ENCODE peak calls at places on chromosome 6, in ten cellular contexts. Z is GM23338; J is left cardiac atrium; T is CD4-positive, CD25-positive, alpha-beta regulatory T cell; C is cardiac fibroblast; B is midbrain; A is amygdala; O is psoas muscle; E is AG09309; V is AG08395. N is an unnamed sample.

GRCh38 chr6:13573669-13574110 is 711 bp upstream of the SIRT5 start:
- DNase-seq in Z (peak), J (peak), T (no peak), C (peak), B (peak), A (peak), O (peak), E (no peak), V (peak), N (peak)

GRCh38 chr6:32519117-32519909 is 10.8 kb downstream of the HLA-DRB5 start:
- DNase-seq in Z (no peak), J (no peak), T (no peak), C (no peak), B (no peak), A (no peak), O (no peak), E (no peak), V (no peak), N (no peak)

GRCh38 chr6:93416575-93417420 is 2.6 kb downstream of the EPHA7 start:
- DNase-seq in Z (peak), J (peak), T (no peak), C (peak), B (peak), A (peak), O (peak), E (no peak), V (no peak), N (peak)

GRCh38 chr6:83192456-83192855 is 609 bp downstream of the PGM3 start:
- DNase-seq in Z (no peak), J (no peak), T (no peak), C (no peak), B (no peak), A (no peak), O (no peak), E (no peak), V (peak), N (no peak)

GRCh38 chr6:43019152-43019551 is 2.3 kb upstream of the RRP36 start:
- DNase-seq in Z (no peak), J (no peak), T (no peak), C (no peak), B (no peak), A (no peak), O (no peak), E (no peak), V (no peak), N (no peak)

GRCh38 chr6:118252474-118252873 is 295.6 kb upstream of the PLN start:
- DNase-seq in Z (no peak), J (no peak), T (peak), C (no peak), B (no peak), A (no peak), O (no peak), E (no peak), V (no peak), N (no peak)

GRCh38 chr6:84872996-84873395 is 108.6 kb upstream of the TBX18 start:
- DNase-seq in Z (no peak), J (no peak), T (no peak), C (peak), B (no peak), A (no peak), O (no peak), E (no peak), V (no peak), N (no peak)

GRCh38 chr6:139765825-139766285 is 391.4 kb upstream of the CITED2 start:
- DNase-seq in Z (no peak), J (no peak), T (no peak), C (peak), B (no peak), A (no peak), O (no peak), E (no peak), V (no peak), N (no peak)

GRCh38 chr6:48101277-48101676 is 9.7 kb downstream of the PTCHD4 start:
- DNase-seq in Z (no peak), J (no peak), T (no peak), C (no peak), B (no peak), A (no peak), O (no peak), E (no peak), V (no peak), N (no peak)

GRCh38 chr6:107689190-107689589 is 134.9 kb downstream of the SCML4 start:
- DNase-seq in Z (no peak), J (no peak), T (no peak), C (no peak), B (no peak), A (no peak), O (no peak), E (no peak), V (no peak), N (no peak)

GRCh38 chr6:151430886-151431285 is 21.0 kb downstream of the RMND1 start:
- DNase-seq in Z (peak), J (no peak), T (no peak), C (no peak), B (no peak), A (no peak), O (no peak), E (no peak), V (no peak), N (no peak)

GRCh38 chr6:6659600-6660327 is 71.2 kb downstream of the LY86 start:
- DNase-seq in Z (no peak), J (no peak), T (no peak), C (no peak), B (peak), A (peak), O (no peak), E (no peak), V (no peak), N (no peak)

GRCh38 chr6:16402501-16402900 is 164.1 kb downstream of the GMPR start:
- DNase-seq in Z (no peak), J (no peak), T (no peak), C (peak), B (no peak), A (no peak), O (no peak), E (no peak), V (no peak), N (no peak)

GRCh38 chr6:32609391-32609730 is 19.7 kb upstream of the HLA-DRB1 start:
- DNase-seq in Z (no peak), J (no peak), T (no peak), C (no peak), B (no peak), A (no peak), O (no peak), E (no peak), V (no peak), N (no peak)

GRCh38 chr6:49982046-49982445 is 12.6 kb upstream of the DEFB113 start:
- DNase-seq in Z (no peak), J (no peak), T (no peak), C (no peak), B (no peak), A (no peak), O (no peak), E (no peak), V (no peak), N (no peak)